ENCODE peak calls at places on chromosomes 13 and 19, in nine cellular contexts. S, G, H, X, Z, A, L, J and P are unnamed samples.

GRCh38 chr13:50693755-50694154 is 149.7 kb downstream of the DLEU7 start:
- DNase-seq in S (no peak), G (peak; percentile 72), H (no peak), X (no peak), Z (peak; percentile 67), A (no peak), L (no peak), J (no peak), P (no peak)

GRCh38 chr13:80469105-80469840 is 128.3 kb upstream of the SPRY2 start:
- DNase-seq in S (no peak), G (no peak), H (no peak), X (no peak), Z (no peak), A (no peak), L (no peak), J (no peak), P (no peak)

GRCh38 chr13:29471551-29471950 is 123.9 kb downstream of the SLC7A1 start:
- DNase-seq in S (no peak), G (no peak), H (no peak), X (no peak), Z (no peak), A (no peak), L (no peak), J (no peak), P (no peak)

GRCh38 chr13:21069561-21070004 is 8.2 kb upstream of the LATS2 start:
- DNase-seq in S (no peak), G (peak; percentile 97), H (no peak), X (no peak), Z (peak; percentile 95), A (no peak), L (peak; percentile 38), J (no peak), P (peak; percentile 38)

GRCh38 chr19:38831142-38831605 is 420 bp downstream of the ECH1 start:
- DNase-seq in S (no peak), G (peak; percentile 96), H (no peak), X (peak; percentile 74), Z (peak; percentile 96), A (no peak), L (no peak), J (no peak), P (peak; percentile 81)

GRCh38 chr19:40771101-40771539 is 4.2 kb upstream of the MIA start:
- DNase-seq in S (no peak), G (no peak), H (no peak), X (no peak), Z (no peak), A (peak; percentile 60), L (no peak), J (no peak), P (no peak)

GRCh38 chr13:59409211-59409610 is 754.5 kb downstream of the DIAPH3 start:
- DNase-seq in S (peak; percentile 43), G (peak; percentile 62), H (no peak), X (peak; percentile 60), Z (no peak), A (no peak), L (no peak), J (no peak), P (no peak)

GRCh38 chr19:58563034-58563573 is 4.7 kb upstream of the UBE2M start:
- DNase-seq in S (peak; percentile 1), G (no peak), H (no peak), X (peak; percentile 68), Z (peak; percentile 33), A (no peak), L (no peak), J (peak; percentile 31), P (peak; percentile 24)

GRCh38 chr13:73075546-73075945 is 16.7 kb downstream of the KLF5 start:
- DNase-seq in S (no peak), G (no peak), H (no peak), X (peak; percentile 92), Z (no peak), A (no peak), L (no peak), J (no peak), P (no peak)

GRCh38 chr19:16078759-16079707 is 2.7 kb downstream of the TPM4 start:
- DNase-seq in S (peak; percentile 92), G (peak; percentile 97), H (peak; percentile 69), X (peak; percentile 60), Z (peak; percentile 97), A (peak; percentile 95), L (peak; percentile 82), J (peak; percentile 71), P (peak; percentile 36)

GRCh38 chr19:39497850-39498261 is 891 bp upstream of the DLL3 start:
- DNase-seq in S (peak; percentile 59), G (peak; percentile 14), H (no peak), X (peak; percentile 91), Z (peak; percentile 36), A (no peak), L (no peak), J (no peak), P (no peak)

GRCh38 chr19:4841366-4841704 is 9.8 kb upstream of the TICAM1 start:
- DNase-seq in S (no peak), G (no peak), H (no peak), X (no peak), Z (no peak), A (no peak), L (no peak), J (no peak), P (no peak)

GRCh38 chr13:40228486-40228885 is 438.0 kb downstream of the FOXO1 start:
- DNase-seq in S (no peak), G (no peak), H (no peak), X (no peak), Z (peak; percentile 8), A (no peak), L (no peak), J (no peak), P (peak; percentile 24)

GRCh38 chr19:17869114-17869608 is 2.6 kb upstream of the SLC5A5 start:
- DNase-seq in S (no peak), G (no peak), H (no peak), X (peak; percentile 82), Z (no peak), A (no peak), L (no peak), J (no peak), P (no peak)

GRCh38 chr13:98141938-98142426 is 912 bp upstream of the FARP1 start:
- DNase-seq in S (no peak), G (no peak), H (no peak), X (peak; percentile 83), Z (no peak), A (no peak), L (no peak), J (no peak), P (peak; percentile 14)

GRCh38 chr19:351976-352625 is 7.5 kb upstream of the MIER2 start:
- DNase-seq in S (no peak), G (no peak), H (no peak), X (peak; percentile 37), Z (no peak), A (no peak), L (no peak), J (no peak), P (no peak)

GRCh38 chr13:76783798-76784197 is 102.4 kb downstream of the KCTD12 start:
- DNase-seq in S (no peak), G (no peak), H (no peak), X (peak; percentile 71), Z (no peak), A (no peak), L (no peak), J (no peak), P (no peak)

GRCh38 chr13:52707375-52707774 is 32.2 kb downstream of the CNMD start:
- DNase-seq in S (peak; percentile 63), G (no peak), H (no peak), X (no peak), Z (peak; percentile 5), A (no peak), L (no peak), J (no peak), P (no peak)

GRCh38 chr19:48489608-48490216 is 20.5 kb downstream of the CYTH2 start:
- DNase-seq in S (peak; percentile 65), G (no peak), H (peak; percentile 57), X (peak; percentile 97), Z (peak; percentile 71), A (peak; percentile 73), L (no peak), J (peak; percentile 81), P (peak; percentile 43)

DNA sequence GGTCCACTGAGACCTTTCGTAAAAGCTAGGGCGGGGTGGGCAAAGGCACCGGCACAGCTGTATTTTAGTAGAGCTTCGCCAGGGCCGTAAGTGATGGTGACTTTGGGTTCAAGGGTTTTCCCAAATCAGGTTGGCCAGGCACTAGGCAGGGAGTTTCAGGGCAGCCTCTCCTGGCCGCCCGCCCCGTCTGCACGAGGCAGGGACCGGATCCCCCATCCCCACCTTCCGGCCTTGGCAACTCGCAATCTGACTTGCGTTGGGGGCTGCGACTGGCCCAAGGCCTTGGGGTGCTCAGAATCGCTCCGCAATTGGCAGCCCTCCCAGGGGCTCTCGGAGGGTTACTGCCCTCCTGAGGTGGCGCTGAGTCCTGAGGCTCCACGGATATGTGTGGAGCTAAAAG is 4.1 kb upstream of the ZIC5 start:
- DNase-seq in S (no peak), G (no peak), H (no peak), X (peak; percentile 71), Z (no peak), A (no peak), L (no peak), J (no peak), P (no peak)
- H3K27me3 ChIP-seq in S (no peaks in the 10 kb centered on the region), G (peaks cover 80% of the 10 kb centered on the region), H (peaks cover 97% of the 10 kb centered on the region), X (peaks cover 64% of the 10 kb centered on the region), Z (peaks cover 89% of the 10 kb centered on the region), A (peaks cover 64% of the 10 kb centered on the region), L (no peaks in the 10 kb centered on the region), J (peaks cover 76% of the 10 kb centered on the region), P (peaks cover 91% of the 10 kb centered on the region)

GRCh38 chr19:8259142-8259921 is 48.8 kb downstream of the CD320 start:
- DNase-seq in S (no peak), G (no peak), H (no peak), X (no peak), Z (no peak), A (no peak), L (no peak), J (no peak), P (no peak)
- H3K36me3 ChIP-seq in S (peaks cover 18% of the 10 kb centered on the region), G (no peaks in the 10 kb centered on the region), H (peaks cover 4% of the 10 kb centered on the region), X (peaks cover 62% of the 10 kb centered on the region), Z (no peaks in the 10 kb centered on the region), A (peaks cover 20% of the 10 kb centered on the region), L (no peaks in the 10 kb centered on the region), J (no peaks in the 10 kb centered on the region), P (no peaks in the 10 kb centered on the region)

GRCh38 chr19:10602330-10603083 is 15.4 kb upstream of the AP1M2 start:
- DNase-seq in S (peak; percentile 76), G (no peak), H (peak; percentile 82), X (peak; percentile 93), Z (peak; percentile 89), A (peak; percentile 87), L (no peak), J (peak; percentile 86), P (peak; percentile 83)
- H3K4me1 ChIP-seq in S (peaks cover 6% of the 10 kb centered on the region), G (peaks cover 19% of the 10 kb centered on the region), H (no peaks in the 10 kb centered on the region), X (peaks cover 14% of the 10 kb centered on the region), Z (peaks cover 3% of the 10 kb centered on the region), A (peaks cover 45% of the 10 kb centered on the region), L (peaks cover 16% of the 10 kb centered on the region), J (peaks cover 38% of the 10 kb centered on the region), P (peaks cover 15% of the 10 kb centered on the region)

DNA sequence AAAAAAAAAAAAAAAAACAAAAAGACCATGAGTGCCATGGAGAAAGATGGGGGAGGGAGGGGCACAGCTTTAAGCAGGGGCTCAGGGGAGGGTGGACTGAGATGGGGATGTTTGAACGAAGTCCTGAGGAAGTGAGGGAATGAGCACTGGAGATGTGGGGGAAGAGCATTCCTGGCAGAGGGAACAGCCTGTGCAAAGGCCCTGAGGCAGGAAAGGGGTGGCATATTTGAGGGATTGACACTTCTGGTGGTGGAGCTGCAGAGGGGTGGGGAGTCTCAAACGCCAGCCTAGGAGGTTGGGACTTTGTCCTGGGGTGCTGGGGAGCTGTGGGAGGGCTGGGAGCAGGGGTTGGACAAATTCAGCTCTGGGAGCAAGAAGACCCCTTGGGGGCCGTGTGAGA is 29.2 kb downstream of the MYH14 start:
- DNase-seq in S (no peak), G (no peak), H (no peak), X (no peak), Z (no peak), A (no peak), L (no peak), J (no peak), P (no peak)
- H3K27me3 ChIP-seq in S (no peaks in the 10 kb centered on the region), G (no peaks in the 10 kb centered on the region), H (no peaks in the 10 kb centered on the region), X (no peaks in the 10 kb centered on the region), Z (no peaks in the 10 kb centered on the region), A (no peaks in the 10 kb centered on the region), L (no peaks in the 10 kb centered on the region), J (no peaks in the 10 kb centered on the region), P (no peaks in the 10 kb centered on the region)